ENCODE peak calls at places on chromosome 1, in seven cellular contexts. N is foreskin fibroblast, Z is Peyer's patch, U is fibroblast of the aortic adventitia, J is brain microvascular endothelial cell, P is Calu3, V is cardiac fibroblast. D is an unnamed sample.

GRCh38 chr1:46461809-46462448 is 27.7 kb upstream of the DMBX1 start:
- DNase-seq in N (no peak), Z (no peak), U (no peak), J (no peak), P (no peak), V (no peak), D (no peak)

GRCh38 chr1:246072456-246072855 is 434.6 kb downstream of the SMYD3 start:
- DNase-seq in N (peak; percentile 23), Z (no peak), U (no peak), J (no peak), P (no peak), V (no peak), D (no peak)

GRCh38 chr1:212959266-212960220 is 9.2 kb downstream of the VASH2 start:
- DNase-seq in N (no peak), Z (no peak), U (no peak), J (no peak), P (no peak), V (no peak), D (no peak)

GRCh38 chr1:11174271-11174942 is 14.7 kb upstream of the ANGPTL7 start:
- DNase-seq in N (peak; percentile 18), Z (no peak), U (peak; percentile 27), J (no peak), P (no peak), V (no peak), D (no peak)

GRCh38 chr1:244672961-244673695 is 20.2 kb downstream of the DESI2 start:
- DNase-seq in N (peak; percentile 64), Z (no peak), U (peak; percentile 72), J (peak; percentile 34), P (no peak), V (peak; percentile 56), D (no peak)

GRCh38 chr1:23421752-23422312 is 2.7 kb downstream of the TCEA3 start:
- DNase-seq in N (peak; percentile 79), Z (no peak), U (peak; percentile 85), J (peak; percentile 21), P (no peak), V (peak; percentile 74), D (peak; percentile 82)

GRCh38 chr1:241356519-241357365 is at the start of gene RGS7:
- DNase-seq in N (peak; percentile 90), Z (no peak), U (peak; percentile 34), J (peak; percentile 20), P (peak; percentile 81), V (peak; percentile 59), D (peak; percentile 10)

GRCh38 chr1:16393255-16394177 is 26.5 kb downstream of the SZRD1 start:
- DNase-seq in N (no peak), Z (no peak), U (peak; percentile 20), J (no peak), P (no peak), V (no peak), D (no peak)

GRCh38 chr1:113459279-113459678 is 69.0 kb downstream of the MAGI3 start:
- DNase-seq in N (peak; percentile 50), Z (no peak), U (peak; percentile 21), J (no peak), P (no peak), V (peak; percentile 69), D (no peak)

GRCh38 chr1:94803517-94804441 is 16.4 kb upstream of the SLC44A3 start:
- DNase-seq in N (peak; percentile 57), Z (no peak), U (peak; percentile 16), J (no peak), P (no peak), V (no peak), D (no peak)

GRCh38 chr1:211648336-211648735 is 27.1 kb downstream of the NEK2 start:
- DNase-seq in N (no peak), Z (peak; percentile 89), U (peak; percentile 25), J (no peak), P (peak; percentile 63), V (peak; percentile 67), D (no peak)

GRCh38 chr1:211237579-211237978 is 21.6 kb upstream of the RCOR3 start:
- DNase-seq in N (no peak), Z (no peak), U (no peak), J (no peak), P (no peak), V (no peak), D (no peak)

GRCh38 chr1:29653034-29653810 is 416.9 kb downstream of the PTPRU start:
- DNase-seq in N (no peak), Z (peak; percentile 31), U (no peak), J (no peak), P (no peak), V (no peak), D (no peak)

GRCh38 chr1:28197682-28198415 is 21.4 kb upstream of the PTAFR start:
- DNase-seq in N (no peak), Z (no peak), U (no peak), J (no peak), P (no peak), V (no peak), D (no peak)

GRCh38 chr1:39090757-39091156 is 64.6 kb downstream of the NDUFS5 start:
- DNase-seq in N (no peak), Z (no peak), U (no peak), J (no peak), P (no peak), V (no peak), D (no peak)

GRCh38 chr1:39087109-39087834 is 61.1 kb downstream of the NDUFS5 start:
- DNase-seq in N (peak; percentile 91), Z (no peak), U (peak; percentile 86), J (peak; percentile 28), P (no peak), V (peak; percentile 74), D (no peak)

GRCh38 chr1:39088658-39089057 is 62.5 kb downstream of the NDUFS5 start:
- DNase-seq in N (no peak), Z (no peak), U (no peak), J (no peak), P (no peak), V (no peak), D (no peak)

GRCh38 chr1:39086386-39087108 is 60.4 kb downstream of the NDUFS5 start:
- DNase-seq in N (peak; percentile 49), Z (no peak), U (no peak), J (peak; percentile 5), P (no peak), V (peak; percentile 29), D (no peak)

DNA sequence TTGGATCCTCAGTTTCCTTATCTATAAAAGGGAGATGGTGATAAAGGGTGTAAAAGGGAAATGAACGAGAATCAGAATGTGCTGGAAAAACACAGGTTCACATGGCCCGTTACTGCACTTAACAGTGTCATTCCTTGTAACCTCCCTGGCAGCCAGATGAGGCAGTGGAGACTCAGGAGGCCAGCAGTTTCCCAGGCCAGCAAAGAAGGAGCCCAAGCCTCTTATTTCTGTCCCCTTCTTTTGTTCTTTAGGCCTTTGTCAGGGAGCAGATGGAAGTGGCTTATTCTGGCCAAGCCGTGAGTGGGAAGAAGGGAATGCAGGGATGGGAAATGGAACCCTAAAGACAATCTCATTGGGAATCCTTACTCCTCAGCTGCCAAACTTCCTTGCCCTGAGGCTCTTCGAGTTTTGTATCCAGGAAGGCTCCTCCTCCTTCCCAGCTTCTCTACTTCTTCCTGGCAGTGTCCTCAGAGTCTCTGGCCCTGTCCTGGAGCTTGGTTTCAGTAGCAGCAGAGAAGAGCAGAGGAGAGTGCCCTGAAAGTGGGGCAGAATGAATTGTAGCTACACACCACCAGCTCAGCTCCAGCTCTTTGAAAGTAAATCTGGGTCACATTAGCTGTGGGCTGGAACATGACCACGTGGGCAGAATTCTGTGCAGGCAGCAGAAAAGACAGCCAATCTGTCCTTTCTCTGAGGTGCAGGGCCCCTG is 63.8 kb downstream of the NDUFS5 start:
- DNase-seq in N (peak; percentile 72), Z (no peak), U (peak; percentile 67), J (no peak), P (no peak), V (peak; percentile 12), D (no peak)
- TF ChIP-seq CTCF in N (no peak), Z (no peak), U (no peak), J (no peak), P (no peak), V (no peak), D (no peak)

DNA sequence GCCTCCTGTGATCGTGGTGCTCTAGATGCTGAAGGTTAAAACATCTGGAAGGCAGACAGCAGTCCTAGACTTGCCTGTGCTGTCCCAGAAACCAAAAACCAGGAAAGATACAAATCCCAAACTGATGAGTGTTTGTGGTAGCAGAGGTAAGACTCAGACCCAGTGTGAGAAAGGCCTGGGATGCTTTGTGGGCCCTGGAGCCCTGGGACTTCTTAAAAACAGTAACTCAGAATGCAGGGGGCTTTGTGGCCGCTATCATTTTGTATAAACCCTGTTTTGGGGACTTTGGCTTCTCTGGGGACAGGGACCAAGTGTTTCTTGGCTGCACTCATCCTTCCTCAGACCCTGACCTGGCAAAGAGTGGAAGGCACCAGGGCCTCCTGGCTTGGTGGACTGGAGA is 99.7 kb downstream of the DMRTB1 start:
- DNase-seq in N (no peak), Z (no peak), U (no peak), J (no peak), P (no peak), V (no peak), D (no peak)
- TF ChIP-seq CTCF in N (no peak), Z (no peak), U (no peak), J (no peak), P (no peak), V (no peak), D (no peak)

DNA sequence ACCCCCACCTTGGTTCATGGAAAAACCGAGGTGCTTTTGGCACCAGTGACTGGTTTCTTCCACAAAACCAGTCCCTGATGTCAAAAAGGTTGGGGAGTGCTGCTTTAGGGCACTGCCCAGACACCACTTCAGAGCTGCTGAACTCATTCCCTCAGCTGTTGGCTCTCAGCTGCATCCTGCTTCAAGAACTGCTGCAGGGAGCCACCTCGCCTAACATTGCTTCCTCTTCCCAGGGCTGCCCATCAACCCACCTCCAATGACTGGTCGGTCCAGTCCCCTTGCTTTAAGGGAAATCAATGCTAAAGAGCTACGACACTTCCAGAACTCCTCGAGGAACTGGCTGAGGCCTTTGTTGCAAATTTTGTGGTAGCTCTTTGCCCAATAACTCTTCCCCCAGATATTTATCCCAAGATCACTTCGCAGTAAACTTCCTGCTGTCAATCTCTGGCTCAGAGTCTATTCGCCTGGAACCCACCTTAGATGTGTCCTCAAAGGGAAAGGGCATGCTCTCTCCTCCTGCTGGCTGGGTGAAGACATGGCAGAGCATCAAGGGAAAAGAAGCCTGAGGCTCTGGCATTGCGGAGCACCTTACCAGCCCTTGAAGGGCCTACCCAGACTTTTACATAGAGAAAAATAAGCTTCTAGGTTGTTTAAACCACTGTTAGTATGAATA is 29.0 kb downstream of the C1orf52 start:
- DNase-seq in N (no peak), Z (no peak), U (no peak), J (no peak), P (peak; percentile 19), V (no peak), D (no peak)
- TF ChIP-seq CTCF in N (peak; percentile 21), Z (no peak), U (peak; percentile 27), J (peak; percentile 64), P (peak; percentile 56), V (peak; percentile 40), D (peak; percentile 33)

GRCh38 chr1:220430059-220430458 is 97.9 kb upstream of the MARK1 start:
- DNase-seq in N (no peak), Z (no peak), U (no peak), J (no peak), P (peak; percentile 16), V (no peak), D (no peak)

GRCh38 chr1:220426989-220427388 is 100.9 kb upstream of the MARK1 start:
- DNase-seq in N (no peak), Z (no peak), U (no peak), J (no peak), P (peak; percentile 10), V (no peak), D (no peak)

GRCh38 chr1:220431840-220432239 is 96.1 kb upstream of the MARK1 start:
- DNase-seq in N (no peak), Z (no peak), U (no peak), J (no peak), P (no peak), V (no peak), D (no peak)

GRCh38 chr1:220432408-220432807 is 95.5 kb upstream of the MARK1 start:
- DNase-seq in N (peak; percentile 7), Z (peak; percentile 71), U (no peak), J (no peak), P (no peak), V (no peak), D (no peak)

GRCh38 chr1:220430586-220430985 is 97.3 kb upstream of the MARK1 start:
- DNase-seq in N (no peak), Z (no peak), U (no peak), J (no peak), P (no peak), V (no peak), D (no peak)
- TF ChIP-seq CTCF in N (no peak), Z (no peak), U (no peak), J (no peak), P (no peak), V (no peak), D (no peak)

D was measured in AG04450.